ENCODE peak calls at places on chromosomes 1 and 21, in five cellular contexts. G, B, H, I and Q are unnamed samples.

GRCh38 chr1:17419626-17420328 is 19.7 kb downstream of the RCC2 start:
- DNase-seq in G (peak; percentile 73), B (no peak), H (peak; percentile 65), I (peak; percentile 23), Q (no peak)

GRCh38 chr1:38088366-38088765 is 41.8 kb upstream of the POU3F1 start:
- DNase-seq in G (no peak), B (no peak), H (no peak), I (no peak), Q (no peak)

GRCh38 chr1:57845041-57845440 is 421.2 kb upstream of the DAB1 start:
- DNase-seq in G (no peak), B (no peak), H (peak; percentile 40), I (peak; percentile 90), Q (no peak)

GRCh38 chr1:9849691-9850441 is 26.1 kb upstream of the CLSTN1 start:
- DNase-seq in G (no peak), B (no peak), H (no peak), I (no peak), Q (no peak)

GRCh38 chr1:157410457-157410856 is 141.9 kb downstream of the FCRL5 start:
- DNase-seq in G (no peak), B (no peak), H (no peak), I (no peak), Q (no peak)

GRCh38 chr1:200795151-200795550 is 56.5 kb downstream of the CAMSAP2 start:
- DNase-seq in G (no peak), B (no peak), H (peak; percentile 29), I (peak; percentile 46), Q (no peak)

GRCh38 chr1:29592261-29592615 is 355.9 kb downstream of the PTPRU start:
- DNase-seq in G (no peak), B (no peak), H (no peak), I (no peak), Q (no peak)

GRCh38 chr1:54886724-54887664 is at the start of gene DHCR24:
- DNase-seq in G (peak; percentile 85), B (peak; percentile 69), H (peak; percentile 86), I (peak; percentile 81), Q (peak; percentile 15)

GRCh38 chr1:37989381-37989930 is 366 bp downstream of the SF3A3 start:
- DNase-seq in G (peak; percentile 31), B (no peak), H (peak; percentile 38), I (peak; percentile 46), Q (no peak)

DNA sequence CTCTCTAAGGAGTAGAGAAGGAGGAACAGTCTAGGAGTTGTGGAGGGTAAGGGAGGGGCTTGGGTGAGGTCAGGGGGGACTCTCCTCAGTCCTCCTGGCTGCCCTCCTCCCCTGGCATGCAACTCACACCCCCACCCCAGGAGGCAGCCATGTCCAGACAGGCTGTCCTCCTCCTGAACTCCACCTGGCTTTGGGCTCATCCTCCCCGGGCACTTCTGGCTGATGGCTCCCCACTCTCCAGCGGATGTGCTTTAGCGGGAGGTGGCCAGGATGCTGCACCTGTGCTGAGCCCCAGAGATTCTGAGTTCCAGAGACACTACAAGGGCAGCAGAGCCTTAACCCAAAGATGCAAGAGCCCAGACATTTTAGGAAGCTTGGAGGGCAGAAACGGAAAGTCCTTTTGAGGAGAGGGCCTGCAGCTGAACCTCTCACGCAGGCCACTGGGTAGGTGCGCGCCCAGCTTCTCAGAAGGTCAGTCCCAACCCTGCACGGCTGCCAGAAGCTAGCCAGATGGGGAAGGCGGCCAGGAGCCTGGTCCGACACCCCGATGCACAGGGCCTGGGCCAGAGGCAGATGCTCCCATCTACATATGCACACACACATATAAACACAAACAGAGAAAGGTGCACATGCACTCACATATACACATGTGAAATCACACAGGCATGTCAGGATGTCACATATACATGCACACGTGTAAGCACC is 83.4 kb downstream of the PDE9A start:
- DNase-seq in G (no peak), B (no peak), H (no peak), I (no peak), Q (no peak)
- H3K4me1 ChIP-seq in G (peaks cover 56% of the 10 kb centered on the region), B (peaks cover 8% of the 10 kb centered on the region), H (no peaks in the 10 kb centered on the region), I (no peaks in the 10 kb centered on the region), Q (no peaks in the 10 kb centered on the region)

GRCh38 chr1:64320899-64321624 is 117.6 kb downstream of the UBE2U start:
- DNase-seq in G (peak; percentile 11), B (no peak), H (no peak), I (no peak), Q (no peak)
- TF ChIP-seq CTCF in G (no peak), B (no peak), H (no peak), I (no peak), Q (no peak)

GRCh38 chr21:42406201-42406601 is 2.5 kb downstream of the UBASH3A start:
- DNase-seq in G (peak; percentile 20), B (no peak), H (no peak), I (no peak), Q (no peak)

GRCh38 chr21:42406846-42407245 is 3.1 kb downstream of the UBASH3A start:
- DNase-seq in G (no peak), B (no peak), H (no peak), I (no peak), Q (no peak)

GRCh38 chr21:42409366-42409765 is 5.7 kb downstream of the UBASH3A start:
- DNase-seq in G (no peak), B (no peak), H (no peak), I (no peak), Q (no peak)

GRCh38 chr21:42405064-42406059 is 1.7 kb downstream of the UBASH3A start:
- DNase-seq in G (peak; percentile 4), B (no peak), H (no peak), I (no peak), Q (no peak)

GRCh38 chr21:42407476-42407875 is 3.8 kb downstream of the UBASH3A start:
- DNase-seq in G (no peak), B (no peak), H (no peak), I (no peak), Q (no peak)
- H3K4me1 ChIP-seq in G (no peaks in the 10 kb centered on the region), B (no peaks in the 10 kb centered on the region), H (peaks cover 5% of the 10 kb centered on the region), I (no peaks in the 10 kb centered on the region), Q (no peaks in the 10 kb centered on the region)

GRCh38 chr21:39022901-39023693 is 160.2 kb downstream of the PSMG1 start:
- DNase-seq in G (no peak), B (no peak), H (peak; percentile 95), I (peak; percentile 78), Q (peak; percentile 62)
- TF ChIP-seq CTCF in G (no peak), B (peak; percentile 25), H (peak; percentile 41), I (peak; percentile 27), Q (no peak)

DNA sequence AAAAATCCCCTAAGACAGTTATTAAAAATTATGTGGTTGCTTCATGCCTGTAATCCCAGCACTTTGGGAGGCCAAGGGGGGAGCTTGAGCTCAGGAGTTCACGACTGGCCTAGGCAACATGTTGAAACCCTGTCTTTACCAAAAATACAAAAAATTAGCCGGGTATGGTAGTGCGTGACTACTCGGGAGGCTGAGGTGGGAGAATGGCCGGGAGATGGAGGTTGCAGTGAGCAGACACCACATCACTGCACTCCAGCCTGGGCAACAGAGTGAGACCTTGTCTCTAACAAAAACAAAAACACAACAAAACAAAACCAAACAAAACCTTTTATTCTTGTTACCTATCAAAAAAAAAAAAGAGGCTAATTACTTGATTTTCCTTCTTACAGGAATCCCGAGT is 2.1 kb downstream of the ELK4 start:
- DNase-seq in G (no peak), B (no peak), H (no peak), I (no peak), Q (no peak)
- H3K4me1 ChIP-seq in G (peaks cover 45% of the 10 kb centered on the region), B (peaks cover 22% of the 10 kb centered on the region), H (peaks cover 14% of the 10 kb centered on the region), I (peaks cover 9% of the 10 kb centered on the region), Q (peaks cover 21% of the 10 kb centered on the region)

GRCh38 chr1:246609632-246610031 is 43.4 kb downstream of the CNST start:
- DNase-seq in G (no peak), B (no peak), H (peak; percentile 20), I (peak; percentile 32), Q (no peak)

GRCh38 chr1:246613131-246613758 is 47.0 kb downstream of the CNST start:
- DNase-seq in G (no peak), B (no peak), H (no peak), I (no peak), Q (no peak)

GRCh38 chr1:246607466-246607865 is 41.2 kb downstream of the CNST start:
- DNase-seq in G (no peak), B (no peak), H (no peak), I (no peak), Q (no peak)

DNA sequence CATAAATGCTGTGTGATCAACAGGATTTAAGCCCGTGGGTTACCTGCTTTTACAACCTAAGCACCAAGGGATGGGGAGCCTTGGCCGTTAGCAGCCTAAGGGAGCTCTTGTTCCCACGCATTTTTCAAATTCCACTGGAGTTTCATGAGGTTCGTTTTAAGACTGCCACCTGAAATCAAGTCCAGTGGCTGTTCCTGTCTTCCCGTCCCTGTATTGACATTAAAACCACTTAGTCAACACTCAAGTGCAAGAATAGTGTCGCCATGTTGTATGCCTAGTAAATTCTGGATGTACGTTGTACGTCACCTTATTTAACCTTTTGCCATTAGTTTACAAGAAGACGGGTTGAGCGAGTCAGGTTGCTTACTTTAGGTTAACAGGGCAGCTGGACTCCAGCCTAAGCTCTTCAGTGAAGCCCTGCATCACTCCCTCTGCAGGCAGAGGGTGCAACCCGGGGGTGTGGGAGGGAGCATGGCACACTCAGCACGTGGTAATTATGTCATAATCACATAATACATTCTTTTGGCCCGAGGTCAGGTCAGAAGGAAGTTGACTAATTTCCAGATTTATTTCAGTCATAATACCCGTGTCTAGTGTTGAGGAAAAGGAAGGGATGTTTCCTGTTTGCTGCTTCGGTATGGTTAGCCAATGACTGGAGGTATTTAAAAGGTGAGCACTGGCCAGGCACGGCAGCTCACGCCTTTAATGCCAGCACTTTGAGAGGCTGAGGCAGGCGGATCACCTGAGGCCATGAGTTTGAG is 42.5 kb downstream of the CNST start:
- DNase-seq in G (peak; percentile 76), B (peak; percentile 96), H (peak; percentile 95), I (peak; percentile 88), Q (peak; percentile 9)
- TF ChIP-seq CTCF in G (no peak), B (no peak), H (peak; percentile 23), I (peak; percentile 34), Q (no peak)

GRCh38 chr1:204733869-204734596 is 48.5 kb upstream of the LRRN2 start:
- DNase-seq in G (no peak), B (no peak), H (no peak), I (no peak), Q (no peak)
- H3K4me1 ChIP-seq in G (no peaks in the 10 kb centered on the region), B (peaks cover 12% of the 10 kb centered on the region), H (no peaks in the 10 kb centered on the region), I (no peaks in the 10 kb centered on the region), Q (no peaks in the 10 kb centered on the region)

GRCh38 chr1:162397039-162397448 is 14.9 kb downstream of the SH2D1B start:
- DNase-seq in G (no peak), B (no peak), H (peak; percentile 69), I (no peak), Q (no peak)
- TF ChIP-seq CTCF in G (no peak), B (no peak), H (peak; percentile 15), I (no peak), Q (no peak)